ENCODE peak calls at places on chromosomes 12 and 14, in five cellular contexts. V, R, K, S and N are unnamed samples.

GRCh38 chr14:65251213-65251612 is 148.9 kb upstream of the MAX start:
- DNase-seq in V (peak), R (peak), K (no peak), S (no peak), N (no peak)

GRCh38 chr14:99635116-99635515 is 9.8 kb upstream of the HHIPL1 start:
- DNase-seq in K (no peak), S (no peak), V (no peak), R (no peak), N (no peak)

GRCh38 chr14:57865450-57866198 is at the start of gene SLC35F4:
- DNase-seq in S (peak), R (no peak), V (no peak), K (no peak), N (no peak)

GRCh38 chr12:22627351-22627750 is 2.4 kb downstream of the ETNK1 start:
- DNase-seq in V (no peak), K (no peak), S (no peak), R (no peak), N (peak)

GRCh38 chr12:122021193-122021821 is 377 bp upstream of the BCL7A start:
- DNase-seq in K (peak), S (no peak), V (no peak), R (peak), N (peak)

GRCh38 chr14:29410581-29410980 is 517.1 kb downstream of the PRKD1 start:
- DNase-seq in V (no peak), R (no peak), S (no peak), K (no peak), N (no peak)

GRCh38 chr12:76455582-76456345 is 103.8 kb downstream of the OSBPL8 start:
- DNase-seq in V (peak), K (no peak), R (peak), S (peak), N (peak)

GRCh38 chr12:52203126-52203921 is 11.5 kb upstream of the KRT80 start:
- DNase-seq in K (no peak), V (no peak), R (peak), S (peak), N (no peak)

GRCh38 chr12:42446761-42447160 is 120.8 kb downstream of the PPHLN1 start:
- DNase-seq in S (no peak), R (no peak), K (no peak), V (no peak), N (peak)

GRCh38 chr12:104790296-104791125 is 167.6 kb downstream of the SLC41A2 start:
- DNase-seq in V (peak), S (peak), R (peak), K (peak), N (peak)

GRCh38 chr14:80425686-80426085 is 214.4 kb upstream of the DIO2 start:
- DNase-seq in K (no peak), V (peak), R (no peak), S (peak), N (peak)

GRCh38 chr12:54526800-54527630 is 22.4 kb upstream of the PDE1B start:
- DNase-seq in K (peak), V (peak), S (no peak), R (peak), N (peak)

GRCh38 chr14:32473476-32473875 is 144.4 kb downstream of the AKAP6 start:
- DNase-seq in V (no peak), R (no peak), K (peak), S (no peak), N (no peak)

GRCh38 chr12:93657076-93657475 is 20.1 kb upstream of the CRADD start:
- DNase-seq in S (no peak), K (no peak), R (peak), V (no peak), N (no peak)

GRCh38 chr12:2616763-2617162 is 178.0 kb upstream of the FKBP4 start:
- DNase-seq in R (no peak), K (no peak), S (no peak), V (no peak), N (no peak)

GRCh38 chr12:2615665-2616387 is 178.9 kb upstream of the FKBP4 start:
- DNase-seq in K (peak), R (no peak), V (no peak), S (no peak), N (no peak)

GRCh38 chr12:2610358-2610757 is 184.4 kb upstream of the FKBP4 start:
- DNase-seq in K (no peak), S (no peak), R (no peak), V (no peak), N (no peak)

GRCh38 chr12:2614341-2614740 is 180.4 kb upstream of the FKBP4 start:
- DNase-seq in K (no peak), S (no peak), R (no peak), V (no peak), N (no peak)

DNA sequence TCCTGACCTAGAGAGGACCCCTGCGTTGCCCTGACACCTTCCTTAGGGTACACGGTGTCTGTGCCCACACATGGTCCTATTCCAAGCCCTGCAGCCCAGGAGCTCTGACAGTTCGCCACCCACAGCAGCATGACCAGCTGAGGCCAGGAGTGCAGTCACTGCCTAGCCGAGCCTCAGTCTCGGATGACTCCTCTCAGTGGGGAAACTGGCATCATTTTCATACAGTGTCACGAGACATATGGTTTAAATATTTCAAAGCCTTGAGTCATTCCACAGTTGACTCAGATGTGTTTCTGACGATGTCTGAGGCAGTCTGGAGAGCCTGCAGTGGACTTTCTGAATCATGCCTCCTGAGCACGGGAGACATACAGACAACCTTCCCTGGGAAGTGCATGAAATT is 181.1 kb upstream of the FKBP4 start:
- DNase-seq in K (peak), R (peak), V (peak), S (peak), N (peak)
- TF ChIP-seq POLR2A in K (no peak), R (no peak), V (no peak), S (no peak), N (no peak)

DNA sequence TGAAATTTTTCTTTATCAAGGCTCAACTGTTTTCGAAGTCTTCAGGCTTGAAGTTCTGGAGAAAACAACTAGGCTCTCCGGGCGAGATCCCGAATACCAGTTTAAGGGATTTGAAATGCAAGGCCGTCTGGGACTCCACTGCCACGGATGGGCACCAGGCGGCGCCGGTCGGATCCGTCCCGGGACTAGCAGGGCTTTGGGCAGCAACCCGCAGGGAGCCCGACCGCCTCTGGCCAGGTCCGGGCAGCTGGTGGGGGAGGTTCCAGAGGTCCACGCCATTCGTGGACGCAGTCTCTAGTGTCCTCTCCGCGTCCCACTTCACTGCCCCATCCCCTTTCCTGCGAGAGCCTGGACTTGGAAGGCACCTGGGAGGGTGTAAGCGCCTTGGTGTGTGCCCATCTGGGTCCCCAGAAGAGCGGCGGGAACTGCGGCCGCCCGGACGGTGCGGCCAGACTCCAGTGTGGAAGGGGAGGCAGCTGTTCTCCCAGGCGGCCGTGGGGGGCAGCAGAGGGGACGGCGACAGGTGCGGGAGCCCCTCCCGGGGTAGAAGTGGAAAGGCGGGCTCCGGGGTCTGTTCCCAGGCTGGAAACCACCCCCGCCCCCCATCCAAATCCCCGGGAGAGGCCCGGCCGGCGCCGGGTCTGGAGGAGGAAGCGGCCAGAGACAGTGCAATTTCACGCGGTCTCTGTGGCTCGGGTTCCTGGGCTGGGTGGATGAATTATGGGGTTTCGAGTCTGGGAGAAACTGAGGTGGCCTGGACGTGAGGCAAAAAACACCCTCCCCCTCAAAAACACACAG is 835 bp upstream of the ERBB3 start:
- DNase-seq in K (peak), V (peak), S (peak), R (peak), N (peak)
- TF ChIP-seq POLR2A in K (no peak), V (no peak), S (peak), R (no peak), N (no peak)

GRCh38 chr14:85934123-85934885 is 404.4 kb downstream of the FLRT2 start:
- DNase-seq in S (peak), R (peak), V (peak), K (peak), N (peak)
- TF ChIP-seq POLR2A in S (no peak), R (no peak), V (no peak), K (no peak), N (no peak)

DNA sequence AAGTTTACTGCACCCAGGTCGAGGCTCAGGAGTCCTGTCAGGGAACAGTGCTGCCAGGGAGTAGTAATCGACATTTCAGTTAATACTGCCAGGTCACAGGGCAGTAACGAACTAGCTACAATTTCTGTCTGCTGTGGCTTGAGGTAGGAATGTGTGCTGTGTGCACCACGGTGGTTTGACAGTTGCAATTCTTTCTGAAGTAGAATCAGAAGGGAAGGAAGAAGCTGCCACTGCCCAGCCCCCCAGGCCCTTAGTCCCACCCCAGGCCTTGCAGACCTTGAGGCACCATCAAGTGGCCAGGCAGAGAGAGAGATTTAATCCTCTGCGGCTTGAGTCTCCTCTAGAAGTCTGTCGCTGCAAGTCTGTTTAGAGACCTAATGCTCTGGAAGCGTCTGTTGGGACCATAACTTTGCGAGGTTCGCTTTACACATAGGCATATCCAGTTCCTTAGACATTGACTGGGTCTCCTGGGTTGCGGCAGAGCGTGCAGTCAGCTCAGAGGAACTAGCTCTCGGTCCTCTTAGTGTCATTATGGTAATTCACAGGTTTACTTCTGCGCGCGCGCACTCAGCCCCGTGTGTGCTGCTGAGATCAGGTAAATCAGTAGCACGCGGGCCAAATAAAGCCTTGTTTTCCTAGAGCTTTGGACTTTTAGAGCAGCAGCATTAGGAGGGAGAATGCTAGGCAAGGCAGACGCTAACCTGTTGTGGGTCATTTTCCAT is 9.8 kb downstream of the NKX2-1 start:
- DNase-seq in V (no peak), K (no peak), S (no peak), R (no peak), N (no peak)
- TF ChIP-seq POLR2A in V (no peak), K (no peak), S (no peak), R (no peak), N (no peak)

GRCh38 chr12:59388694-59389093 is 207.1 kb upstream of the SLC16A7 start:
- DNase-seq in K (no peak), R (no peak), S (no peak), V (no peak), N (no peak)
- TF ChIP-seq POLR2A in K (no peak), R (no peak), S (no peak), V (no peak), N (no peak)

GRCh38 chr12:56751712-56752598 is at the start of gene PRIM1:
- DNase-seq in S (peak), K (peak), V (peak), R (peak), N (peak)
- TF ChIP-seq POLR2A in S (peak), K (peak), V (peak), R (peak), N (peak)

GRCh38 chr12:120264511-120265202 is 873 bp downstream of the PXN start:
- DNase-seq in K (no peak), R (no peak), V (no peak), S (no peak), N (no peak)
- TF ChIP-seq POLR2A in K (no peak), R (no peak), V (no peak), S (no peak), N (no peak)

GRCh38 chr12:98514984-98515367 is 414 bp upstream of the TMPO start:
- DNase-seq in S (no peak), K (no peak), R (no peak), V (no peak), N (no peak)

GRCh38 chr12:98513379-98514318 is 1.7 kb upstream of the TMPO start:
- DNase-seq in V (no peak), S (no peak), K (no peak), R (peak), N (no peak)

GRCh38 chr12:98519257-98519907 is 4.0 kb downstream of the TMPO start:
- DNase-seq in R (no peak), K (no peak), V (no peak), S (no peak), N (no peak)

GRCh38 chr12:98516184-98516873 is 939 bp downstream of the TMPO start:
- DNase-seq in V (peak), K (peak), S (peak), R (peak), N (peak)

GRCh38 chr12:98515368-98516183 is at the start of gene TMPO:
- DNase-seq in S (peak), R (peak), K (peak), V (peak), N (peak)
- TF ChIP-seq POLR2A in S (peak), R (peak), K (peak), V (peak), N (peak)

GRCh38 chr12:110742718-110743570 is at the start of gene PPP1CC:
- DNase-seq in K (peak), R (peak), V (peak), S (peak), N (peak)
- TF ChIP-seq POLR2A in K (peak), R (peak), V (peak), S (peak), N (peak)